ENCODE peak calls at places on chromosome X, in four cellular contexts. One of them, this sample, is unnamed.

GRCh38 chrX:133921764-133922389 is 63.5 kb downstream of the GPC3 start:
- DNase-seq in keratinocyte: no peak
- DNase-seq in HepG2: peak; percentile 19
- DNase-seq in GM23338: peak; percentile 82
- DNase-seq in this sample: peak; percentile 29

GRCh38 chrX:134600714-134601113 is 57.6 kb downstream of the PLAC1 start:
- DNase-seq in HepG2: no peak
- DNase-seq in GM23338: no peak
- DNase-seq in keratinocyte: no peak
- DNase-seq in this sample: no peak

GRCh38 chrX:96685205-96686099 is 810 bp downstream of the DIAPH2 start:
- DNase-seq in keratinocyte: no peak
- DNase-seq in HepG2: peak; percentile 7
- DNase-seq in GM23338: peak; percentile 22
- DNase-seq in this sample: peak; percentile 21

GRCh38 chrX:18377802-18378201 is 23.3 kb upstream of the SCML2 start:
- DNase-seq in HepG2: peak; percentile 11
- DNase-seq in keratinocyte: no peak
- DNase-seq in GM23338: peak; percentile 72
- DNase-seq in this sample: no peak

GRCh38 chrX:49176421-49177326 is 5.0 kb downstream of the PLP2 start:
- DNase-seq in GM23338: no peak
- DNase-seq in HepG2: no peak
- DNase-seq in keratinocyte: peak; percentile 61
- DNase-seq in this sample: no peak

GRCh38 chrX:134642394-134642793 is 15.9 kb downstream of the PLAC1 start:
- DNase-seq in GM23338: no peak
- DNase-seq in HepG2: no peak
- DNase-seq in keratinocyte: no peak
- DNase-seq in this sample: no peak

GRCh38 chrX:54452920-54453319 is 12.7 kb downstream of the TSR2 start:
- DNase-seq in HepG2: peak; percentile 27
- DNase-seq in keratinocyte: no peak
- DNase-seq in GM23338: peak; percentile 58
- DNase-seq in this sample: no peak

GRCh38 chrX:54423161-54423888 is 16.9 kb upstream of the TSR2 start:
- DNase-seq in keratinocyte: no peak
- DNase-seq in GM23338: peak; percentile 76
- DNase-seq in HepG2: peak; percentile 16
- DNase-seq in this sample: no peak

GRCh38 chrX:153643431-153644351 is 3.3 kb upstream of the DUSP9 start:
- DNase-seq in keratinocyte: no peak
- DNase-seq in GM23338: peak; percentile 22
- DNase-seq in HepG2: no peak
- DNase-seq in this sample: no peak

GRCh38 chrX:153642313-153642654 is 4.7 kb upstream of the DUSP9 start:
- DNase-seq in GM23338: peak; percentile 41
- DNase-seq in keratinocyte: no peak
- DNase-seq in HepG2: no peak
- DNase-seq in this sample: no peak

GRCh38 chrX:153644356-153645125 is 2.5 kb upstream of the DUSP9 start:
- DNase-seq in HepG2: no peak
- DNase-seq in GM23338: peak; percentile 41
- DNase-seq in keratinocyte: no peak
- DNase-seq in this sample: no peak

GRCh38 chrX:153641575-153642312 is 5.3 kb upstream of the DUSP9 start:
- DNase-seq in HepG2: peak; percentile 59
- DNase-seq in GM23338: peak; percentile 37
- DNase-seq in keratinocyte: no peak
- DNase-seq in this sample: no peak

GRCh38 chrX:153642655-153643430 is 4.2 kb upstream of the DUSP9 start:
- DNase-seq in keratinocyte: no peak
- DNase-seq in GM23338: peak; percentile 18
- DNase-seq in HepG2: no peak
- DNase-seq in this sample: no peak
- TF ChIP-seq EZH2 in keratinocyte: peak; percentile 73
- TF ChIP-seq EZH2 in GM23338: no peak
- TF ChIP-seq EZH2 in HepG2: no peak
- TF ChIP-seq EZH2 in this sample: no peak

GRCh38 chrX:15906544-15906943 is 51.9 kb upstream of the AP1S2 start:
- DNase-seq in HepG2: no peak
- DNase-seq in keratinocyte: no peak
- DNase-seq in GM23338: no peak
- DNase-seq in this sample: no peak

GRCh38 chrX:15911729-15912550 is 57.3 kb upstream of the AP1S2 start:
- DNase-seq in GM23338: no peak
- DNase-seq in HepG2: no peak
- DNase-seq in keratinocyte: no peak
- DNase-seq in this sample: no peak

GRCh38 chrX:15908891-15909290 is 54.3 kb upstream of the AP1S2 start:
- DNase-seq in HepG2: peak; percentile 12
- DNase-seq in GM23338: no peak
- DNase-seq in keratinocyte: no peak
- DNase-seq in this sample: no peak

GRCh38 chrX:15913161-15913560 is 58.5 kb upstream of the AP1S2 start:
- DNase-seq in HepG2: no peak
- DNase-seq in GM23338: no peak
- DNase-seq in keratinocyte: no peak
- DNase-seq in this sample: no peak

DNA sequence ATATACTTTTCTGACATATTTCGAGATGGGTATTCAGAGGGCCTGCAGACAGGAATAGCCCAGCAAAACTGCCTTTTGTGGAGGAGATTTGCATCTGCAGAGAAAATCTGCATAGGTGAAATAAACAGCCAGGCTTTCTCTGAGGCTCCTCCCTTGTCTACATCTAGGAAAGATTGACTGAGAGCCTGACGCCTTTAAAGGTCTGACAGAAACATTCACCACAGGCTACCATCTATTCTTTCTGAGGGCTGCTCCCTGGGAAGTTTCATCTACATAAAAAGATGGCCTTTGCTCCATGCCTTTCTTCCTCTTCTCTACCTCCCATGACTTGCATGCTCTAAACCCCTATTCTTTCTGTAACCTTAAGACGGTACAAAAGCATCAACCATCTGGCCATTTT is 55.0 kb upstream of the AP1S2 start:
- DNase-seq in GM23338: peak; percentile 76
- DNase-seq in keratinocyte: no peak
- DNase-seq in HepG2: no peak
- DNase-seq in this sample: no peak
- H3K4me3 ChIP-seq in GM23338: no peak overlapping the region
- H3K4me3 ChIP-seq in keratinocyte: no peak overlapping the region
- H3K4me3 ChIP-seq in HepG2: no peak overlapping the region
- H3K4me3 ChIP-seq in this sample: no peak overlapping the region

DNA sequence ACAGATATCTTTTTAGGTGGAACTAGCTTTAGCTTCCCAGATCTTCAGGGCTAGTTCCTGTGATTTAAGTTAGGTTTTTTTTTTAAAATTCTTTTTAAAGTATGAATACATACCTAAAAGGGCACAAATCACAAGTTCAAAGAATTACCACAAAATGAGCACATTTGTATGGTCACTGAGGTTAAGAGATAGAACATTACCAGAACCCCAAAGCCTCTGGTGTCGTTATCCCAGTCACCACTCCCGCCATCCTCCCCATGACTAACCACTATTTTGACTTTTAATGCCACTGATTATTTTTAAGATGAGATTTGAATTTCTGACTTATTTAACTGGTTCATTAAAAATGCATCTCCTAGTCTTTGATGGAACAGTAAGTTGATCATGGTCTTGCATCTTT is 5.4 kb downstream of the PGK1 start:
- DNase-seq in GM23338: no peak
- DNase-seq in HepG2: no peak
- DNase-seq in keratinocyte: no peak
- DNase-seq in this sample: no peak
- H4K20me1 ChIP-seq in GM23338: peaks cover 47% of the 10 kb centered on the region
- H4K20me1 ChIP-seq in HepG2: peaks cover 94% of the 10 kb centered on the region
- H4K20me1 ChIP-seq in keratinocyte: peaks cover 9% of the 10 kb centered on the region
- H4K20me1 ChIP-seq in this sample: peaks cover 84% of the 10 kb centered on the region

GRCh38 chrX:619812-620493 is 10.6 kb upstream of the SHOX start:
- DNase-seq in GM23338: peak; percentile 37
- DNase-seq in keratinocyte: no peak
- DNase-seq in HepG2: no peak
- DNase-seq in this sample: no peak
- TF ChIP-seq EZH2 in GM23338: peak; percentile 98
- TF ChIP-seq EZH2 in keratinocyte: no peak
- TF ChIP-seq EZH2 in HepG2: no peak
- TF ChIP-seq EZH2 in this sample: no peak

This sample was measured in PC-9.